ENCODE peak calls at places on chromosomes 16 and 17, in eight cellular contexts. One of them, this sample, is unnamed.

GRCh38 chr16:81912395-81912794 is 98.9 kb downstream of the SDR42E1 start:
- DNase-seq in AG10803: no peak
- DNase-seq in astrocyte: no peak
- DNase-seq in brain microvascular endothelial cell: no peak
- DNase-seq in fibroblast of mammary gland: no peak
- DNase-seq in lower lobe of right lung: no peak
- DNase-seq in tibial artery: no peak
- DNase-seq in GM12864: no peak
- DNase-seq in this sample: no peak

GRCh38 chr16:79698341-79698753 is 97.8 kb upstream of the MAF start:
- DNase-seq in GM12864: no peak
- DNase-seq in brain microvascular endothelial cell: peak
- DNase-seq in astrocyte: peak
- DNase-seq in AG10803: no peak
- DNase-seq in tibial artery: peak
- DNase-seq in fibroblast of mammary gland: peak
- DNase-seq in lower lobe of right lung: no peak
- DNase-seq in this sample: peak

GRCh38 chr16:997440-998051 is 16.0 kb downstream of the SOX8 start:
- DNase-seq in astrocyte: peak
- DNase-seq in brain microvascular endothelial cell: no peak
- DNase-seq in tibial artery: peak
- DNase-seq in AG10803: peak
- DNase-seq in GM12864: no peak
- DNase-seq in fibroblast of mammary gland: peak
- DNase-seq in lower lobe of right lung: no peak
- DNase-seq in this sample: peak

GRCh38 chr16:86545481-86545880 is 9.6 kb downstream of the MTHFSD start:
- DNase-seq in lower lobe of right lung: no peak
- DNase-seq in astrocyte: no peak
- DNase-seq in fibroblast of mammary gland: no peak
- DNase-seq in tibial artery: no peak
- DNase-seq in GM12864: no peak
- DNase-seq in AG10803: no peak
- DNase-seq in brain microvascular endothelial cell: no peak
- DNase-seq in this sample: no peak

GRCh38 chr16:49457196-49457595 is 83.6 kb downstream of the C16orf78 start:
- DNase-seq in astrocyte: no peak
- DNase-seq in lower lobe of right lung: no peak
- DNase-seq in brain microvascular endothelial cell: no peak
- DNase-seq in GM12864: no peak
- DNase-seq in AG10803: no peak
- DNase-seq in fibroblast of mammary gland: no peak
- DNase-seq in tibial artery: no peak
- DNase-seq in this sample: no peak

GRCh38 chr17:13734880-13735279 is 133.2 kb upstream of the HS3ST3A1 start:
- DNase-seq in GM12864: no peak
- DNase-seq in lower lobe of right lung: no peak
- DNase-seq in tibial artery: no peak
- DNase-seq in brain microvascular endothelial cell: no peak
- DNase-seq in AG10803: no peak
- DNase-seq in astrocyte: no peak
- DNase-seq in fibroblast of mammary gland: no peak
- DNase-seq in this sample: no peak

GRCh38 chr17:17079761-17080160 is 37.5 kb downstream of the MPRIP start:
- DNase-seq in AG10803: peak
- DNase-seq in GM12864: no peak
- DNase-seq in tibial artery: peak
- DNase-seq in brain microvascular endothelial cell: no peak
- DNase-seq in fibroblast of mammary gland: no peak
- DNase-seq in astrocyte: no peak
- DNase-seq in lower lobe of right lung: peak
- DNase-seq in this sample: no peak

GRCh38 chr17:29018788-29019474 is 13.1 kb upstream of the SEZ6 start:
- DNase-seq in astrocyte: no peak
- DNase-seq in AG10803: no peak
- DNase-seq in fibroblast of mammary gland: no peak
- DNase-seq in lower lobe of right lung: no peak
- DNase-seq in brain microvascular endothelial cell: no peak
- DNase-seq in tibial artery: no peak
- DNase-seq in GM12864: no peak
- DNase-seq in this sample: no peak

GRCh38 chr16:84999200-84999599 is 12.1 kb downstream of the ZDHHC7 start:
- DNase-seq in astrocyte: peak
- DNase-seq in GM12864: no peak
- DNase-seq in fibroblast of mammary gland: no peak
- DNase-seq in AG10803: no peak
- DNase-seq in lower lobe of right lung: no peak
- DNase-seq in brain microvascular endothelial cell: no peak
- DNase-seq in tibial artery: no peak
- DNase-seq in this sample: peak

GRCh38 chr16:50354629-50355456 is 13.9 kb downstream of the BRD7 start:
- DNase-seq in AG10803: no peak
- DNase-seq in lower lobe of right lung: no peak
- DNase-seq in astrocyte: no peak
- DNase-seq in GM12864: no peak
- DNase-seq in fibroblast of mammary gland: peak
- DNase-seq in tibial artery: no peak
- DNase-seq in brain microvascular endothelial cell: no peak
- DNase-seq in this sample: peak

GRCh38 chr17:68378202-68379149 is 78.8 kb downstream of the WIPI1 start:
- DNase-seq in lower lobe of right lung: peak
- DNase-seq in AG10803: peak
- DNase-seq in fibroblast of mammary gland: peak
- DNase-seq in astrocyte: peak
- DNase-seq in brain microvascular endothelial cell: peak
- DNase-seq in tibial artery: peak
- DNase-seq in GM12864: no peak
- DNase-seq in this sample: peak

GRCh38 chr17:8997994-8998628 is 23.2 kb upstream of the NTN1 start:
- DNase-seq in tibial artery: peak
- DNase-seq in brain microvascular endothelial cell: peak
- DNase-seq in AG10803: peak
- DNase-seq in astrocyte: peak
- DNase-seq in GM12864: no peak
- DNase-seq in fibroblast of mammary gland: peak
- DNase-seq in lower lobe of right lung: peak
- DNase-seq in this sample: peak

GRCh38 chr17:30326816-30327215 is 7.0 kb downstream of the TMIGD1 start:
- DNase-seq in lower lobe of right lung: no peak
- DNase-seq in fibroblast of mammary gland: no peak
- DNase-seq in astrocyte: no peak
- DNase-seq in GM12864: no peak
- DNase-seq in brain microvascular endothelial cell: no peak
- DNase-seq in AG10803: no peak
- DNase-seq in tibial artery: no peak
- DNase-seq in this sample: no peak

GRCh38 chr16:1299012-1299867 is 10.2 kb upstream of the UBE2I start:
- DNase-seq in AG10803: no peak
- DNase-seq in fibroblast of mammary gland: no peak
- DNase-seq in GM12864: no peak
- DNase-seq in lower lobe of right lung: no peak
- DNase-seq in brain microvascular endothelial cell: no peak
- DNase-seq in tibial artery: no peak
- DNase-seq in astrocyte: no peak
- DNase-seq in this sample: no peak

GRCh38 chr17:63834431-63835166 is 7.1 kb upstream of the FTSJ3 start:
- DNase-seq in tibial artery: peak
- DNase-seq in AG10803: peak
- DNase-seq in brain microvascular endothelial cell: peak
- DNase-seq in astrocyte: peak
- DNase-seq in fibroblast of mammary gland: peak
- DNase-seq in GM12864: peak
- DNase-seq in lower lobe of right lung: peak
- DNase-seq in this sample: peak

GRCh38 chr17:16123531-16123930 is 91.8 kb downstream of the NCOR1 start:
- DNase-seq in tibial artery: no peak
- DNase-seq in lower lobe of right lung: no peak
- DNase-seq in brain microvascular endothelial cell: no peak
- DNase-seq in astrocyte: peak
- DNase-seq in fibroblast of mammary gland: no peak
- DNase-seq in GM12864: no peak
- DNase-seq in AG10803: no peak
- DNase-seq in this sample: no peak

GRCh38 chr17:15169676-15170075 is 95.5 kb downstream of the PMP22 start:
- DNase-seq in fibroblast of mammary gland: peak
- DNase-seq in tibial artery: no peak
- DNase-seq in lower lobe of right lung: no peak
- DNase-seq in brain microvascular endothelial cell: no peak
- DNase-seq in GM12864: no peak
- DNase-seq in AG10803: peak
- DNase-seq in astrocyte: peak
- DNase-seq in this sample: peak

GRCh38 chr16:85302018-85302847 is 190.0 kb upstream of the CIBAR2 start:
- DNase-seq in brain microvascular endothelial cell: no peak
- DNase-seq in astrocyte: peak
- DNase-seq in fibroblast of mammary gland: peak
- DNase-seq in tibial artery: no peak
- DNase-seq in lower lobe of right lung: no peak
- DNase-seq in AG10803: peak
- DNase-seq in GM12864: no peak
- DNase-seq in this sample: peak

GRCh38 chr16:77711775-77712174 is 10.5 kb upstream of the NUDT7 start:
- DNase-seq in tibial artery: no peak
- DNase-seq in GM12864: no peak
- DNase-seq in brain microvascular endothelial cell: no peak
- DNase-seq in fibroblast of mammary gland: peak
- DNase-seq in AG10803: peak
- DNase-seq in lower lobe of right lung: no peak
- DNase-seq in astrocyte: peak
- DNase-seq in this sample: peak

GRCh38 chr16:73430138-73430537 is 382.2 kb upstream of the ZFHX3 start:
- DNase-seq in AG10803: no peak
- DNase-seq in brain microvascular endothelial cell: no peak
- DNase-seq in tibial artery: no peak
- DNase-seq in fibroblast of mammary gland: no peak
- DNase-seq in GM12864: no peak
- DNase-seq in lower lobe of right lung: no peak
- DNase-seq in astrocyte: no peak
- DNase-seq in this sample: no peak
- TF ChIP-seq CTCF in AG10803: no peak
- TF ChIP-seq CTCF in brain microvascular endothelial cell: no peak
- TF ChIP-seq CTCF in tibial artery: no peak
- TF ChIP-seq CTCF in fibroblast of mammary gland: no peak
- TF ChIP-seq CTCF in GM12864: no peak
- TF ChIP-seq CTCF in lower lobe of right lung: no peak
- TF ChIP-seq CTCF in astrocyte: no peak
- TF ChIP-seq CTCF in this sample: no peak

GRCh38 chr16:3171181-3171854 is 16.7 kb upstream of the OR1F1 start:
- DNase-seq in AG10803: no peak
- DNase-seq in brain microvascular endothelial cell: no peak
- DNase-seq in tibial artery: no peak
- DNase-seq in astrocyte: no peak
- DNase-seq in lower lobe of right lung: peak
- DNase-seq in fibroblast of mammary gland: no peak
- DNase-seq in GM12864: no peak
- DNase-seq in this sample: no peak

GRCh38 chr16:3171855-3172593 is 16.0 kb upstream of the OR1F1 start:
- DNase-seq in tibial artery: no peak
- DNase-seq in lower lobe of right lung: peak
- DNase-seq in fibroblast of mammary gland: peak
- DNase-seq in astrocyte: peak
- DNase-seq in GM12864: no peak
- DNase-seq in AG10803: peak
- DNase-seq in brain microvascular endothelial cell: peak
- DNase-seq in this sample: peak

GRCh38 chr16:3175157-3176153 is 12.5 kb upstream of the OR1F1 start:
- DNase-seq in astrocyte: no peak
- DNase-seq in AG10803: no peak
- DNase-seq in GM12864: no peak
- DNase-seq in lower lobe of right lung: peak
- DNase-seq in tibial artery: no peak
- DNase-seq in brain microvascular endothelial cell: peak
- DNase-seq in fibroblast of mammary gland: peak
- DNase-seq in this sample: peak

GRCh38 chr16:3174618-3175148 is 13.3 kb upstream of the OR1F1 start:
- DNase-seq in AG10803: no peak
- DNase-seq in tibial artery: no peak
- DNase-seq in lower lobe of right lung: peak
- DNase-seq in brain microvascular endothelial cell: no peak
- DNase-seq in astrocyte: no peak
- DNase-seq in GM12864: no peak
- DNase-seq in fibroblast of mammary gland: no peak
- DNase-seq in this sample: no peak

GRCh38 chr16:3173892-3174617 is 13.9 kb upstream of the OR1F1 start:
- DNase-seq in AG10803: no peak
- DNase-seq in brain microvascular endothelial cell: no peak
- DNase-seq in astrocyte: no peak
- DNase-seq in tibial artery: no peak
- DNase-seq in lower lobe of right lung: peak
- DNase-seq in GM12864: no peak
- DNase-seq in fibroblast of mammary gland: no peak
- DNase-seq in this sample: no peak
- H3K4me3 ChIP-seq in AG10803: no peak
- H3K4me3 ChIP-seq in brain microvascular endothelial cell: peak
- H3K4me3 ChIP-seq in astrocyte: no peak
- H3K4me3 ChIP-seq in tibial artery: no peak
- H3K4me3 ChIP-seq in lower lobe of right lung: no peak
- H3K4me3 ChIP-seq in GM12864: peak
- H3K4me3 ChIP-seq in fibroblast of mammary gland: peak
- H3K4me3 ChIP-seq in this sample: no peak

GRCh38 chr17:4156750-4157381 is 13.9 kb downstream of the CYB5D2 start:
- DNase-seq in astrocyte: no peak
- DNase-seq in fibroblast of mammary gland: no peak
- DNase-seq in tibial artery: no peak
- DNase-seq in GM12864: no peak
- DNase-seq in AG10803: no peak
- DNase-seq in brain microvascular endothelial cell: no peak
- DNase-seq in lower lobe of right lung: no peak
- DNase-seq in this sample: no peak
- TF ChIP-seq CTCF in astrocyte: no peak
- TF ChIP-seq CTCF in fibroblast of mammary gland: no peak
- TF ChIP-seq CTCF in tibial artery: no peak
- TF ChIP-seq CTCF in GM12864: peak
- TF ChIP-seq CTCF in AG10803: no peak
- TF ChIP-seq CTCF in brain microvascular endothelial cell: peak
- TF ChIP-seq CTCF in lower lobe of right lung: no peak
- TF ChIP-seq CTCF in this sample: peak

GRCh38 chr17:76075364-76076099 is 951 bp downstream of the GALR2 start:
- DNase-seq in tibial artery: no peak
- DNase-seq in fibroblast of mammary gland: no peak
- DNase-seq in GM12864: no peak
- DNase-seq in astrocyte: no peak
- DNase-seq in brain microvascular endothelial cell: no peak
- DNase-seq in AG10803: no peak
- DNase-seq in lower lobe of right lung: no peak
- DNase-seq in this sample: no peak

GRCh38 chr17:76076100-76076764 is 1.7 kb downstream of the GALR2 start:
- DNase-seq in brain microvascular endothelial cell: no peak
- DNase-seq in fibroblast of mammary gland: no peak
- DNase-seq in AG10803: no peak
- DNase-seq in astrocyte: no peak
- DNase-seq in lower lobe of right lung: no peak
- DNase-seq in tibial artery: no peak
- DNase-seq in GM12864: no peak
- DNase-seq in this sample: no peak

GRCh38 chr17:76078859-76079576 is at the start of gene ZACN:
- DNase-seq in tibial artery: no peak
- DNase-seq in GM12864: no peak
- DNase-seq in astrocyte: no peak
- DNase-seq in fibroblast of mammary gland: no peak
- DNase-seq in brain microvascular endothelial cell: no peak
- DNase-seq in lower lobe of right lung: no peak
- DNase-seq in AG10803: no peak
- DNase-seq in this sample: no peak

GRCh38 chr17:76077582-76078110 is 1.3 kb upstream of the ZACN start:
- DNase-seq in fibroblast of mammary gland: no peak
- DNase-seq in tibial artery: no peak
- DNase-seq in AG10803: no peak
- DNase-seq in lower lobe of right lung: no peak
- DNase-seq in GM12864: no peak
- DNase-seq in astrocyte: no peak
- DNase-seq in brain microvascular endothelial cell: no peak
- DNase-seq in this sample: no peak

GRCh38 chr17:76076765-76077581 is 2.0 kb upstream of the ZACN start:
- DNase-seq in GM12864: no peak
- DNase-seq in fibroblast of mammary gland: peak
- DNase-seq in lower lobe of right lung: no peak
- DNase-seq in astrocyte: no peak
- DNase-seq in AG10803: no peak
- DNase-seq in brain microvascular endothelial cell: no peak
- DNase-seq in tibial artery: no peak
- DNase-seq in this sample: no peak
- H3K4me3 ChIP-seq in GM12864: no peak
- H3K4me3 ChIP-seq in fibroblast of mammary gland: no peak
- H3K4me3 ChIP-seq in lower lobe of right lung: peak
- H3K4me3 ChIP-seq in astrocyte: no peak
- H3K4me3 ChIP-seq in AG10803: no peak
- H3K4me3 ChIP-seq in brain microvascular endothelial cell: no peak
- H3K4me3 ChIP-seq in tibial artery: no peak
- H3K4me3 ChIP-seq in this sample: no peak